ENCODE peak calls at places on chromosomes 5 and 9, in ten cellular contexts. One of them, this sample, is unnamed.

GRCh38 chr5:138349842-138350635 is 2.4 kb upstream of the KDM3B start:
- DNase-seq in glutamatergic neuron: no peak
- DNase-seq in uterus: no peak
- DNase-seq in ovary: no peak
- DNase-seq in cardiac muscle cell: peak
- DNase-seq in psoas muscle: no peak
- DNase-seq in cardiac fibroblast: peak
- DNase-seq in HFF-Myc: no peak
- DNase-seq in foreskin keratinocyte: peak
- DNase-seq in AG09309: no peak
- DNase-seq in this sample: no peak

GRCh38 chr9:138047469-138048040 is 170.0 kb downstream of the CACNA1B start:
- DNase-seq in cardiac fibroblast: no peak
- DNase-seq in uterus: no peak
- DNase-seq in AG09309: no peak
- DNase-seq in glutamatergic neuron: no peak
- DNase-seq in psoas muscle: no peak
- DNase-seq in ovary: no peak
- DNase-seq in cardiac muscle cell: no peak
- DNase-seq in foreskin keratinocyte: no peak
- DNase-seq in HFF-Myc: no peak
- DNase-seq in this sample: no peak

GRCh38 chr5:83947763-83948162 is 227.1 kb upstream of the HAPLN1 start:
- DNase-seq in cardiac muscle cell: no peak
- DNase-seq in cardiac fibroblast: no peak
- DNase-seq in ovary: no peak
- DNase-seq in glutamatergic neuron: no peak
- DNase-seq in HFF-Myc: no peak
- DNase-seq in uterus: no peak
- DNase-seq in psoas muscle: no peak
- DNase-seq in foreskin keratinocyte: no peak
- DNase-seq in AG09309: no peak
- DNase-seq in this sample: no peak

GRCh38 chr5:121752149-121752548 is 99.5 kb upstream of the FTMT start:
- DNase-seq in cardiac fibroblast: no peak
- DNase-seq in foreskin keratinocyte: no peak
- DNase-seq in HFF-Myc: no peak
- DNase-seq in psoas muscle: no peak
- DNase-seq in uterus: no peak
- DNase-seq in AG09309: no peak
- DNase-seq in cardiac muscle cell: no peak
- DNase-seq in ovary: no peak
- DNase-seq in glutamatergic neuron: no peak
- DNase-seq in this sample: no peak

GRCh38 chr9:37575511-37575914 is 667 bp downstream of the FBXO10 start:
- DNase-seq in cardiac muscle cell: peak
- DNase-seq in uterus: no peak
- DNase-seq in HFF-Myc: no peak
- DNase-seq in AG09309: no peak
- DNase-seq in ovary: no peak
- DNase-seq in cardiac fibroblast: no peak
- DNase-seq in foreskin keratinocyte: no peak
- DNase-seq in psoas muscle: no peak
- DNase-seq in glutamatergic neuron: no peak
- DNase-seq in this sample: no peak

GRCh38 chr5:160173-160510 is 31.2 kb upstream of the LRRC14B start:
- DNase-seq in cardiac fibroblast: no peak
- DNase-seq in cardiac muscle cell: peak
- DNase-seq in psoas muscle: no peak
- DNase-seq in foreskin keratinocyte: no peak
- DNase-seq in AG09309: no peak
- DNase-seq in glutamatergic neuron: peak
- DNase-seq in ovary: no peak
- DNase-seq in HFF-Myc: no peak
- DNase-seq in uterus: no peak
- DNase-seq in this sample: no peak

GRCh38 chr9:85700330-85700729 is 41.4 kb downstream of the AGTPBP1 start:
- DNase-seq in glutamatergic neuron: no peak
- DNase-seq in cardiac fibroblast: no peak
- DNase-seq in HFF-Myc: no peak
- DNase-seq in ovary: no peak
- DNase-seq in AG09309: no peak
- DNase-seq in psoas muscle: no peak
- DNase-seq in uterus: no peak
- DNase-seq in foreskin keratinocyte: no peak
- DNase-seq in cardiac muscle cell: no peak
- DNase-seq in this sample: no peak

GRCh38 chr5:164680216-164680615 is 1174.8 kb downstream of the MAT2B start:
- DNase-seq in foreskin keratinocyte: no peak
- DNase-seq in ovary: no peak
- DNase-seq in cardiac muscle cell: no peak
- DNase-seq in AG09309: no peak
- DNase-seq in HFF-Myc: no peak
- DNase-seq in psoas muscle: no peak
- DNase-seq in cardiac fibroblast: no peak
- DNase-seq in uterus: no peak
- DNase-seq in glutamatergic neuron: no peak
- DNase-seq in this sample: no peak

GRCh38 chr9:92728831-92729734 is 35.5 kb downstream of the BICD2 start:
- DNase-seq in psoas muscle: no peak
- DNase-seq in glutamatergic neuron: peak
- DNase-seq in cardiac fibroblast: peak
- DNase-seq in foreskin keratinocyte: no peak
- DNase-seq in ovary: no peak
- DNase-seq in AG09309: no peak
- DNase-seq in HFF-Myc: no peak
- DNase-seq in cardiac muscle cell: no peak
- DNase-seq in uterus: no peak
- DNase-seq in this sample: no peak

GRCh38 chr5:147453901-147454814 is 55.7 kb downstream of the DPYSL3 start:
- DNase-seq in psoas muscle: peak
- DNase-seq in uterus: peak
- DNase-seq in cardiac muscle cell: peak
- DNase-seq in HFF-Myc: peak
- DNase-seq in cardiac fibroblast: peak
- DNase-seq in foreskin keratinocyte: peak
- DNase-seq in AG09309: no peak
- DNase-seq in glutamatergic neuron: peak
- DNase-seq in ovary: peak
- DNase-seq in this sample: peak

GRCh38 chr9:78533500-78533899 is 236.6 kb downstream of the PSAT1 start:
- DNase-seq in glutamatergic neuron: no peak
- DNase-seq in foreskin keratinocyte: no peak
- DNase-seq in uterus: no peak
- DNase-seq in cardiac fibroblast: no peak
- DNase-seq in AG09309: no peak
- DNase-seq in psoas muscle: no peak
- DNase-seq in HFF-Myc: no peak
- DNase-seq in ovary: no peak
- DNase-seq in cardiac muscle cell: no peak
- DNase-seq in this sample: no peak

GRCh38 chr5:58671155-58671554 is 88.3 kb downstream of the RAB3C start:
- DNase-seq in psoas muscle: no peak
- DNase-seq in AG09309: no peak
- DNase-seq in ovary: no peak
- DNase-seq in foreskin keratinocyte: no peak
- DNase-seq in HFF-Myc: no peak
- DNase-seq in cardiac muscle cell: no peak
- DNase-seq in glutamatergic neuron: no peak
- DNase-seq in uterus: no peak
- DNase-seq in cardiac fibroblast: no peak
- DNase-seq in this sample: no peak
- TF ChIP-seq CTCF in psoas muscle: no peak
- TF ChIP-seq CTCF in AG09309: no peak
- TF ChIP-seq CTCF in ovary: no peak
- TF ChIP-seq CTCF in foreskin keratinocyte: no peak
- TF ChIP-seq CTCF in HFF-Myc: no peak
- TF ChIP-seq CTCF in cardiac muscle cell: no peak
- TF ChIP-seq CTCF in glutamatergic neuron: no peak
- TF ChIP-seq CTCF in uterus: no peak
- TF ChIP-seq CTCF in cardiac fibroblast: no peak
- TF ChIP-seq CTCF in this sample: no peak

GRCh38 chr9:136975624-136976023 is 1.7 kb upstream of the PTGDS start:
- DNase-seq in glutamatergic neuron: no peak
- DNase-seq in AG09309: no peak
- DNase-seq in uterus: no peak
- DNase-seq in cardiac fibroblast: no peak
- DNase-seq in psoas muscle: no peak
- DNase-seq in foreskin keratinocyte: no peak
- DNase-seq in cardiac muscle cell: peak
- DNase-seq in ovary: no peak
- DNase-seq in HFF-Myc: no peak
- DNase-seq in this sample: peak
- TF ChIP-seq CTCF in glutamatergic neuron: no peak
- TF ChIP-seq CTCF in AG09309: no peak
- TF ChIP-seq CTCF in uterus: no peak
- TF ChIP-seq CTCF in cardiac fibroblast: peak
- TF ChIP-seq CTCF in psoas muscle: peak
- TF ChIP-seq CTCF in foreskin keratinocyte: no peak
- TF ChIP-seq CTCF in cardiac muscle cell: peak
- TF ChIP-seq CTCF in ovary: no peak
- TF ChIP-seq CTCF in HFF-Myc: peak
- TF ChIP-seq CTCF in this sample: no peak

GRCh38 chr5:158180407-158180806 is 321.5 kb upstream of the CLINT1 start:
- DNase-seq in glutamatergic neuron: no peak
- DNase-seq in cardiac muscle cell: no peak
- DNase-seq in HFF-Myc: no peak
- DNase-seq in ovary: no peak
- DNase-seq in AG09309: no peak
- DNase-seq in cardiac fibroblast: no peak
- DNase-seq in psoas muscle: no peak
- DNase-seq in foreskin keratinocyte: no peak
- DNase-seq in uterus: no peak
- DNase-seq in this sample: no peak
- TF ChIP-seq CTCF in glutamatergic neuron: no peak
- TF ChIP-seq CTCF in cardiac muscle cell: no peak
- TF ChIP-seq CTCF in HFF-Myc: no peak
- TF ChIP-seq CTCF in ovary: no peak
- TF ChIP-seq CTCF in AG09309: no peak
- TF ChIP-seq CTCF in cardiac fibroblast: no peak
- TF ChIP-seq CTCF in psoas muscle: no peak
- TF ChIP-seq CTCF in foreskin keratinocyte: no peak
- TF ChIP-seq CTCF in uterus: no peak
- TF ChIP-seq CTCF in this sample: no peak

DNA sequence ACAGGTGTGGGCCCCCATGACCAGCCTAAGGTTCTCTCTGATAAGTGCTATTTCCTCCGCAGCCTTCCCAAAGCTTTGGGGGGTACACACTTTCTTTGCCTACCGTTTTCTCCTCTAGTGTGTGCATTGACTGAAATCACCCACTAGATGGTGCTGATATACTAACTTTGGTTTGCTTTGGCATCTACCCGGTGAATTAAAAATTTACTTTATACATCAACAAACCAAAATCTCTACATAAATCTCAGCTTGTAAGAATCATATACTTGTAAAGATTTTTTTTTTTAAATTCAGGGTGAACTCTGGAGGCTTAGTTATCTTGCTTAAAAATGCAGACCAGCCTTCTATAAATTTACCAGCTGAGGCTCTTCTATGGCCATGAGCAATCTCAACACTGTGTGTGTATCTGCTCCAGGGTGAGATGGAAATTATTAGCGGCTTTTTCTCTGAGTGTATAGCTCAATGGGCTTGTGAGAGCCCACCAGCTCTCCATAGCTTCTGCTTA is 475.7 kb upstream of the TNC start:
- DNase-seq in uterus: peak
- DNase-seq in psoas muscle: no peak
- DNase-seq in cardiac fibroblast: peak
- DNase-seq in ovary: no peak
- DNase-seq in AG09309: no peak
- DNase-seq in foreskin keratinocyte: peak
- DNase-seq in glutamatergic neuron: no peak
- DNase-seq in cardiac muscle cell: peak
- DNase-seq in HFF-Myc: no peak
- DNase-seq in this sample: peak
- TF ChIP-seq CTCF in uterus: peak
- TF ChIP-seq CTCF in psoas muscle: peak
- TF ChIP-seq CTCF in cardiac fibroblast: peak
- TF ChIP-seq CTCF in ovary: peak
- TF ChIP-seq CTCF in AG09309: peak
- TF ChIP-seq CTCF in foreskin keratinocyte: peak
- TF ChIP-seq CTCF in glutamatergic neuron: peak
- TF ChIP-seq CTCF in cardiac muscle cell: peak
- TF ChIP-seq CTCF in HFF-Myc: peak
- TF ChIP-seq CTCF in this sample: peak

This sample was measured in endothelial cell.